ENCODE peak calls at places on chromosomes 7 and 10, in six cellular contexts. C, E, A, Z, W and Q are unnamed samples.

GRCh38 chr10:118062798-118063238 is 16.1 kb upstream of the RAB11FIP2 start:
- DNase-seq in C (peak), E (no peak), A (no peak), Z (no peak), W (no peak), Q (no peak)

GRCh38 chr7:105808703-105809590 is 67.5 kb downstream of the ATXN7L1 start:
- DNase-seq in C (no peak), E (no peak), A (peak), Z (no peak), W (peak), Q (peak)

GRCh38 chr10:5617521-5617920 is 48.9 kb downstream of the ASB13 start:
- DNase-seq in C (no peak), E (no peak), A (no peak), Z (no peak), W (no peak), Q (no peak)

GRCh38 chr10:102399217-102400021 is 3.9 kb downstream of the NFKB2 start:
- DNase-seq in C (peak), E (peak), A (peak), Z (peak), W (peak), Q (peak)

GRCh38 chr7:44984478-44984758 is 5.6 kb upstream of the MYO1G start:
- DNase-seq in C (no peak), E (no peak), A (no peak), Z (no peak), W (no peak), Q (no peak)

GRCh38 chr10:47008769-47009168 is 97.5 kb downstream of the PTPN20 start:
- DNase-seq in C (no peak), E (no peak), A (no peak), Z (no peak), W (no peak), Q (no peak)

GRCh38 chr7:111199643-111200042 is 108.7 kb downstream of the LRRN3 start:
- DNase-seq in C (no peak), E (no peak), A (no peak), Z (no peak), W (no peak), Q (no peak)

GRCh38 chr10:114550756-114551290 is 107.3 kb downstream of the ABLIM1 start:
- DNase-seq in C (peak), E (no peak), A (no peak), Z (no peak), W (no peak), Q (no peak)

GRCh38 chr7:158470336-158470735 is 117.3 kb downstream of the PTPRN2 start:
- DNase-seq in C (no peak), E (no peak), A (no peak), Z (no peak), W (no peak), Q (peak)

GRCh38 chr10:30047430-30047829 is 12.0 kb downstream of the JCAD start:
- DNase-seq in C (no peak), E (no peak), A (no peak), Z (no peak), W (no peak), Q (no peak)

GRCh38 chr10:96279219-96279641 is 7.9 kb upstream of the BLNK start:
- DNase-seq in C (no peak), E (no peak), A (no peak), Z (no peak), W (no peak), Q (no peak)

GRCh38 chr7:51789494-51789893 is 472.9 kb upstream of the COBL start:
- DNase-seq in C (no peak), E (peak), A (no peak), Z (no peak), W (no peak), Q (no peak)

GRCh38 chr7:112938895-112939588 is 147.6 kb downstream of the GPR85 start:
- DNase-seq in C (peak), E (peak), A (peak), Z (no peak), W (no peak), Q (peak)

GRCh38 chr10:31457858-31458257 is 138.8 kb downstream of the ZEB1 start:
- DNase-seq in C (no peak), E (no peak), A (no peak), Z (no peak), W (no peak), Q (no peak)

GRCh38 chr7:22841954-22842353 is 19.3 kb upstream of the TOMM7 start:
- DNase-seq in C (no peak), E (no peak), A (no peak), Z (no peak), W (no peak), Q (no peak)

GRCh38 chr10:5890519-5890878 is 456 bp downstream of the FBH1 start:
- DNase-seq in C (peak), E (peak), A (no peak), Z (no peak), W (no peak), Q (no peak)

GRCh38 chr10:124160176-124160575 is 66.8 kb upstream of the CHST15 start:
- DNase-seq in C (no peak), E (no peak), A (no peak), Z (no peak), W (no peak), Q (no peak)

GRCh38 chr7:1671876-1672451 is 1.9 kb downstream of the ELFN1 start:
- DNase-seq in C (no peak), E (peak), A (no peak), Z (no peak), W (no peak), Q (no peak)

GRCh38 chr7:108456845-108457540 is 757 bp upstream of the NRCAM start:
- DNase-seq in C (no peak), E (no peak), A (no peak), Z (no peak), W (no peak), Q (no peak)

GRCh38 chr10:79434816-79435215 is 10.6 kb downstream of the ZCCHC24 start:
- DNase-seq in C (no peak), E (no peak), A (peak), Z (no peak), W (no peak), Q (no peak)

GRCh38 chr10:15879058-15879457 is 18.8 kb upstream of the MINDY3 start:
- DNase-seq in C (peak), E (peak), A (peak), Z (no peak), W (no peak), Q (no peak)

GRCh38 chr10:121715969-121716368 is 117.7 kb upstream of the FGFR2 start:
- DNase-seq in C (no peak), E (no peak), A (no peak), Z (no peak), W (no peak), Q (no peak)

GRCh38 chr10:132037676-132037975 is 28.1 kb upstream of the JAKMIP3 start:
- DNase-seq in C (no peak), E (no peak), A (no peak), Z (peak), W (no peak), Q (no peak)

GRCh38 chr7:87354749-87355148 is 9.3 kb downstream of the CROT start:
- DNase-seq in C (no peak), E (no peak), A (no peak), Z (no peak), W (no peak), Q (no peak)

GRCh38 chr10:127976286-127976685 is 69.4 kb downstream of the PTPRE start:
- DNase-seq in C (no peak), E (no peak), A (no peak), Z (no peak), W (no peak), Q (no peak)
- TF ChIP-seq GABPA in C (no peak), E (no peak), A (no peak), Z (no peak), W (no peak), Q (no peak)

DNA sequence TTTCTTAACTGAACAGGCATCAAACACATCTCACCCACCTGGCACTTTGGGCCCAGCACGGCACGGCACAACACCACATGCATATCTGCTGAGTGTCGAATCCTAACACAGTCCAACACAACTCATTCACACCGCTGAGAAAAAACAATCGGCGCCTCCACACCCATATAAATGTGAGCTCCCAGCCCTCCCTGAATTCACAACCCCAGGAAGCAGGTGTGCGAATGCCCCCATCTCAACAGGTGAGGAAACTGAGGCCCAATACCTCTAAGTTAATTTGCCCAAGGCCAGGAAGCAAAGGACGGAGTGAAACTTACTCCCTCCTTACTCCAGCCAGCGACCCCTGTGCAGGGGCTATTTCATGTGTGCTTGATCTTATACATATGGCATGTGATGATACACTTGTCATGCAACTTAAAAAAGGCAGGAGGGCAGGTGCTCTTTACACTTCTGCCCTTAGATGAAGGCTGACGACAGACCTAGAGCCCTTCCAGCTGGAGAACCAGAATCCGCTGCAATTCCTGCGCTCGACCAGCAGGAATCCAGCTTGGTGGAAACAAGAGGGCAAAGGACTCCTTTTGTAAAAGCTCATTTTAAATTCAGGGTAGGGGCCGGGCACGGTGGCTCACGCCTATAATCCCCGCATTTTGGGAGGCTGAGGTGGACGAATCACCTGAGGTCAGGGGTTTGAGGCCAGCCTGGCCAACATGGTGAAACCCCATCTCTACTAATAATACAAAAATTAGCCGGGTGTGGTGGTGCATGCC is 116.0 kb downstream of the LARP4B start:
- DNase-seq in C (no peak), E (no peak), A (no peak), Z (no peak), W (no peak), Q (no peak)
- TF ChIP-seq CTCF in C (no peak), E (peak), A (no peak), Z (peak), W (no peak), Q (no peak)

GRCh38 chr7:36945612-36946400 is 221.5 kb upstream of the AOAH start:
- DNase-seq in C (peak), E (peak), A (no peak), Z (no peak), W (no peak), Q (no peak)

GRCh38 chr7:36942062-36942461 is 217.8 kb upstream of the AOAH start:
- DNase-seq in C (peak), E (no peak), A (no peak), Z (no peak), W (no peak), Q (no peak)

GRCh38 chr7:36942558-36943354 is 218.5 kb upstream of the AOAH start:
- DNase-seq in C (no peak), E (no peak), A (no peak), Z (no peak), W (no peak), Q (no peak)

GRCh38 chr7:36944843-36945242 is 220.5 kb upstream of the AOAH start:
- DNase-seq in C (no peak), E (no peak), A (no peak), Z (no peak), W (no peak), Q (no peak)

GRCh38 chr7:36943591-36944430 is 219.5 kb upstream of the AOAH start:
- DNase-seq in C (no peak), E (no peak), A (no peak), Z (no peak), W (no peak), Q (no peak)
- TF ChIP-seq GABPA in C (no peak), E (no peak), A (no peak), Z (no peak), W (no peak), Q (no peak)

DNA sequence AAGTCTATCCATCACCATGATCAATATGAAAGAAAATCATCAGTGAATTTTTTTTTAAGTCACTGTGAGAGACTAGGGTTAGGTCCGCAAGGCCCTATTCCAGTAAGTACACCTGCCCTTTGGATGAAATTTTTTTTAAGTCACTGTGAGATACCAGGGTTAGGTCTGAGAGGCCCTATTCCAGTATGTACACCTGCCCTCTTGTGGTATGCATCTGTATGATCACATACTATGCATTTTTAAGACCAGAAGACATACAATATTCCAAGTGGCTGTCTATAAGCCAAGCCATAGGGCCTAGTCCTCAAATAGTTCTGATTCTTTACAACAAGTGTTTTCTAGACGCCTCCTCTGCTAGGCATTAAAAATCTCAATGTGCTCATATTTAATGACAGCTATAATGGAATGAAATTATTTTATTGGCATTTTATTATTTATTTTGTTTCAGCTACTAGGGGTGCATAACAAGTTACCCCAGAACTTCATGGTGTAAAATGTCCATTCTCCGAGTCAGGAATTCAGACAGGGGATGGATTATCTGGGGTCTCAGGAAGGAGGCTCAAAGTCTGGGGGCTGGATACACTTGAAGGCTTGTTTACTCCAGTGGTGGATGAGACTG is 53.1 kb downstream of the TEX36 start:
- DNase-seq in C (peak), E (peak), A (peak), Z (no peak), W (no peak), Q (peak)
- TF ChIP-seq CTCF in C (peak), E (peak), A (peak), Z (peak), W (peak), Q (peak)

GRCh38 chr10:4453950-4454349 is 372.1 kb upstream of the AKR1E2 start:
- DNase-seq in C (no peak), E (no peak), A (no peak), Z (no peak), W (no peak), Q (no peak)

GRCh38 chr10:4450981-4451501 is 375.0 kb upstream of the AKR1E2 start:
- DNase-seq in C (no peak), E (no peak), A (no peak), Z (no peak), W (no peak), Q (no peak)

GRCh38 chr10:4453276-4453675 is 372.7 kb upstream of the AKR1E2 start:
- DNase-seq in C (no peak), E (no peak), A (no peak), Z (no peak), W (no peak), Q (no peak)

GRCh38 chr10:4450169-4450568 is 375.8 kb upstream of the AKR1E2 start:
- DNase-seq in C (no peak), E (no peak), A (no peak), Z (no peak), W (no peak), Q (no peak)

GRCh38 chr10:4451512-4451911 is 374.5 kb upstream of the AKR1E2 start:
- DNase-seq in C (no peak), E (no peak), A (no peak), Z (no peak), W (no peak), Q (no peak)
- TF ChIP-seq GABPA in C (no peak), E (no peak), A (no peak), Z (no peak), W (no peak), Q (no peak)

DNA sequence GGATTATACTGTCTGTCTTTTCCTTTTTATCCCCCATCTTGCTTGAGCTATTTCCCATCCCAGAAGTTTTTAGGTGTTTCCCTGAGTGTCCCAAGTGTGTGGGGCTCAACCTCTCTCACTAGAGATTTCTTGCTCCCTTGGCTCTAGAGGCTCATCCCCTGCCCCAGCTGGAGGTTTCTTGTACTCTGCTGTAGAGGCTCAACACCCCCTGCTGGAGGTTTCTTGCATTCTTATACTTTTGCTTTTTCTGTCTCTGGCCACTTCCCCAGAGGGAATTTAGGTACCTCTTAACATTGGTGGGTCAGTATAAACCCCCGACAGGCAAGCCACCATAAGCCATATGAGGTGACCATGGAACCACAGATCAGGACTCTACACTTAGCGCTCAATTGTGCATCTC is 114.2 kb upstream of the FAM3C start:
- DNase-seq in C (no peak), E (no peak), A (peak), Z (no peak), W (no peak), Q (no peak)
- TF ChIP-seq CTCF in C (no peak), E (peak), A (peak), Z (peak), W (no peak), Q (no peak)

GRCh38 chr10:63110940-63111339 is 22.2 kb upstream of the NRBF2 start:
- DNase-seq in C (no peak), E (no peak), A (peak), Z (no peak), W (no peak), Q (no peak)

GRCh38 chr10:63116452-63117072 is 16.6 kb upstream of the NRBF2 start:
- DNase-seq in C (no peak), E (no peak), A (no peak), Z (no peak), W (no peak), Q (no peak)

GRCh38 chr10:63115732-63116383 is 17.3 kb upstream of the NRBF2 start:
- DNase-seq in C (peak), E (no peak), A (peak), Z (no peak), W (no peak), Q (no peak)

GRCh38 chr10:63114031-63114814 is 18.9 kb upstream of the NRBF2 start:
- DNase-seq in C (peak), E (no peak), A (no peak), Z (no peak), W (no peak), Q (peak)
- TF ChIP-seq GABPA in C (peak), E (no peak), A (peak), Z (no peak), W (no peak), Q (no peak)